ENCODE peak calls at places on chromosomes 12 and 14, in six cellular contexts. J is activated T-cell treated with anti-CD3 and anti-CD28 coated beads, Interleukin-2, amount 50 U/mL, for 48 hours; K is fibroblast of pulmonary artery; S is choroid plexus epithelial cell; A is EL; X is HuH-7. Y is an unnamed sample.

GRCh38 chr14:49975286-49975685 is 82.4 kb downstream of the ARF6 start:
- DNase-seq in J (no peak), K (peak; percentile 89), S (peak; percentile 95), A (peak; percentile 95), X (no peak), Y (peak; percentile 97)

GRCh38 chr14:95255487-95255886 is 64.2 kb downstream of the CLMN start:
- DNase-seq in J (no peak), K (peak; percentile 83), S (peak; percentile 95), A (peak; percentile 34), X (peak; percentile 35), Y (peak; percentile 9)

GRCh38 chr12:70823182-70823976 is 97.2 kb downstream of the PTPRR start:
- DNase-seq in J (no peak), K (no peak), S (no peak), A (no peak), X (no peak), Y (no peak)

GRCh38 chr12:131671871-131672270 is 39.0 kb upstream of the SFSWAP start:
- DNase-seq in J (no peak), K (no peak), S (no peak), A (no peak), X (no peak), Y (no peak)

GRCh38 chr12:17372508-17372907 is 717.5 kb downstream of the RERGL start:
- DNase-seq in J (no peak), K (no peak), S (no peak), A (no peak), X (no peak), Y (no peak)

GRCh38 chr12:107131832-107132616 is 38.7 kb upstream of the CRY1 start:
- DNase-seq in J (peak; percentile 30), K (peak; percentile 75), S (peak; percentile 79), A (peak; percentile 66), X (peak; percentile 54), Y (peak; percentile 68)

GRCh38 chr12:43742106-43742505 is 16.5 kb downstream of the PUS7L start:
- DNase-seq in J (no peak), K (peak; percentile 75), S (peak; percentile 93), A (peak; percentile 85), X (no peak), Y (peak; percentile 87)

GRCh38 chr14:105153739-105154475 is 14.7 kb downstream of the JAG2 start:
- DNase-seq in J (no peak), K (no peak), S (no peak), A (no peak), X (no peak), Y (no peak)

GRCh38 chr14:23430733-23431105 is 4.7 kb downstream of the MYH7 start:
- DNase-seq in J (no peak), K (peak; percentile 8), S (peak; percentile 14), A (peak; percentile 22), X (no peak), Y (peak; percentile 50)

GRCh38 chr12:105264771-105265170 is 28.8 kb upstream of the APPL2 start:
- DNase-seq in J (no peak), K (no peak), S (no peak), A (no peak), X (no peak), Y (no peak)

GRCh38 chr14:76861574-76862255 is 35.5 kb downstream of the LRRC74A start:
- DNase-seq in J (no peak), K (no peak), S (no peak), A (no peak), X (no peak), Y (no peak)

GRCh38 chr12:64801381-64801780 is 23.1 kb upstream of the TBC1D30 start:
- DNase-seq in J (no peak), K (no peak), S (no peak), A (no peak), X (no peak), Y (peak; percentile 20)